ENCODE peak calls at places on chromosomes 4 and X, in nine cellular contexts. H, G, Z, M, F, T, A, Y and C are unnamed samples. For H3K4me1, the result is how much of the 10 kb centered on the place peaks cover.

GRCh38 chr4:156929706-156930105 is 41.9 kb downstream of the PDGFC start:
- DNase-seq in G (no peak), H (no peak), M (no peak), Y (no peak), A (no peak), Z (no peak), F (no peak), T (no peak), C (no peak)

GRCh38 chr4:15451866-15452765 is 17.6 kb upstream of the CC2D2A start:
- DNase-seq in G (peak), Y (no peak), H (no peak), F (no peak), T (no peak), M (no peak), A (no peak), Z (no peak), C (no peak)

GRCh38 chr4:7104366-7105031 is 36.6 kb upstream of the GRPEL1 start:
- DNase-seq in Y (no peak), H (no peak), F (no peak), M (peak), G (no peak), A (no peak), Z (no peak), T (no peak), C (peak)

GRCh38 chr4:155667538-155668511 is 1.2 kb downstream of the GUCY1A1 start:
- DNase-seq in G (peak), T (no peak), A (peak), F (no peak), Y (no peak), H (peak), Z (no peak), M (peak), C (peak)

GRCh38 chr4:145171919-145172318 is 8.5 kb downstream of the OTUD4 start:
- DNase-seq in H (no peak), T (no peak), G (no peak), Z (no peak), A (no peak), M (no peak), Y (no peak), F (no peak), C (no peak)

GRCh38 chr4:139540161-139540560 is 15.9 kb downstream of the SETD7 start:
- DNase-seq in Z (no peak), F (no peak), G (no peak), T (no peak), A (no peak), H (no peak), M (no peak), Y (no peak), C (no peak)

GRCh38 chr4:103415801-103416200 is 217.7 kb upstream of the CENPE start:
- DNase-seq in H (no peak), F (no peak), T (no peak), Y (no peak), A (no peak), G (no peak), Z (peak), M (no peak), C (no peak)

GRCh38 chrX:124018031-124018430 is 56.5 kb downstream of the STAG2 start:
- DNase-seq in Z (no peak), Y (no peak), T (no peak), G (no peak), M (no peak), A (no peak), H (no peak), F (no peak), C (no peak)

GRCh38 chrX:47204970-47205369 is 11.3 kb downstream of the UBA1 start:
- DNase-seq in F (no peak), Z (no peak), Y (no peak), T (no peak), H (no peak), G (peak), M (peak), A (no peak), C (peak)

GRCh38 chrX:128728943-128729342 is 676.7 kb upstream of the ACTRT1 start:
- DNase-seq in A (no peak), Z (no peak), G (no peak), H (no peak), Y (no peak), T (no peak), M (no peak), F (no peak), C (no peak)

GRCh38 chr4:158535130-158535614 is 13.5 kb downstream of the RXFP1 start:
- DNase-seq in Y (no peak), F (no peak), T (no peak), A (no peak), G (no peak), H (no peak), M (no peak), Z (no peak), C (no peak)

GRCh38 chr4:152585036-152585439 is 49.1 kb upstream of the FBXW7 start:
- DNase-seq in Y (no peak), M (no peak), H (no peak), G (no peak), T (no peak), Z (no peak), A (no peak), F (no peak), C (no peak)

GRCh38 chr4:110515676-110516075 is 39.7 kb downstream of the ENPEP start:
- DNase-seq in Z (no peak), T (no peak), M (no peak), A (no peak), F (no peak), G (no peak), Y (no peak), H (no peak), C (no peak)

GRCh38 chrX:47482065-47482511 is 934 bp downstream of the ZNF41 start:
- DNase-seq in T (no peak), H (no peak), G (no peak), A (no peak), Z (no peak), Y (no peak), F (no peak), M (no peak), C (no peak)

GRCh38 chrX:31036895-31037294 is 34.9 kb downstream of the FTHL17 start:
- DNase-seq in Z (peak), A (peak), G (peak), H (no peak), T (peak), F (no peak), Y (no peak), M (no peak), C (peak)

GRCh38 chrX:18855919-18856644 is 127.8 kb downstream of the PHKA2 start:
- DNase-seq in A (no peak), Y (no peak), M (no peak), F (no peak), H (no peak), Z (no peak), G (no peak), T (no peak), C (no peak)

GRCh38 chr4:53994382-53994781 is 70.0 kb downstream of the CHIC2 start:
- DNase-seq in G (no peak), F (no peak), T (no peak), H (no peak), Y (no peak), M (no peak), Z (no peak), A (no peak), C (no peak)

GRCh38 chrX:23854945-23855344 is 52.8 kb downstream of the APOO start:
- DNase-seq in T (no peak), Y (no peak), G (no peak), M (peak), A (no peak), H (no peak), F (no peak), Z (no peak), C (peak)

GRCh38 chr4:154441124-154441523 is 50.5 kb downstream of the DCHS2 start:
- DNase-seq in T (no peak), F (no peak), A (no peak), Y (no peak), Z (no peak), H (no peak), M (no peak), G (no peak), C (no peak)

GRCh38 chr4:139808381-139809206 is 143.0 kb downstream of the MGST2 start:
- DNase-seq in T (no peak), Z (peak), M (no peak), F (no peak), H (no peak), Y (no peak), G (peak), A (no peak), C (no peak)

GRCh38 chr4:76525751-76526150 is 90.7 kb downstream of the SHROOM3 start:
- DNase-seq in T (no peak), M (no peak), H (no peak), A (no peak), F (no peak), Z (no peak), G (no peak), Y (no peak), C (no peak)

GRCh38 chrX:18377802-18378201 is 23.3 kb upstream of the SCML2 start:
- DNase-seq in Y (no peak), G (peak), M (no peak), F (peak), T (no peak), A (no peak), H (no peak), Z (no peak), C (no peak)

GRCh38 chr4:67101612-67102011 is 443.7 kb downstream of the CENPC start:
- DNase-seq in G (no peak), H (no peak), Z (no peak), T (no peak), F (no peak), Y (no peak), A (no peak), M (no peak), C (no peak)

GRCh38 chrX:131746491-131746968 is 202.7 kb downstream of the OR13H1 start:
- DNase-seq in M (peak), T (peak), Y (no peak), G (no peak), F (peak), A (peak), Z (no peak), H (peak), C (peak)

GRCh38 chrX:57294961-57295360 is 8.5 kb downstream of the FAAH2 start:
- DNase-seq in T (no peak), Z (no peak), G (no peak), Y (no peak), A (no peak), M (no peak), H (no peak), F (no peak), C (no peak)

GRCh38 chrX:106894978-106895452 is 8.1 kb downstream of the RIPPLY1 start:
- DNase-seq in Y (no peak), H (no peak), M (no peak), T (no peak), F (no peak), G (no peak), A (peak), Z (no peak), C (no peak)

GRCh38 chr4:104128850-104129213 is 365.9 kb downstream of the CXXC4 start:
- DNase-seq in G (no peak), Y (no peak), A (no peak), T (no peak), H (no peak), F (no peak), Z (no peak), M (no peak), C (no peak)

GRCh38 chr4:78661923-78662521 is 110.5 kb downstream of the ANXA3 start:
- DNase-seq in A (no peak), F (no peak), Z (no peak), G (peak), M (no peak), Y (no peak), H (no peak), T (no peak), C (no peak)

GRCh38 chr4:189823611-189824010 is 117.1 kb upstream of the FRG1 start:
- DNase-seq in Y (no peak), T (no peak), G (no peak), A (no peak), Z (no peak), H (no peak), M (no peak), F (no peak), C (no peak)

GRCh38 chr4:88447339-88447738 is 9.6 kb upstream of the HERC5 start:
- DNase-seq in Y (no peak), H (no peak), Z (no peak), M (no peak), G (no peak), F (no peak), T (no peak), A (no peak), C (no peak)

GRCh38 chrX:426881-427280 is 40.2 kb upstream of the PPP2R3B start:
- DNase-seq in T (no peak), Y (no peak), M (no peak), H (no peak), Z (no peak), G (no peak), F (no peak), A (no peak), C (no peak)

GRCh38 chr4:121693450-121693849 is 3.3 kb downstream of the ANXA5 start:
- DNase-seq in M (no peak), G (no peak), T (no peak), A (no peak), Z (no peak), H (no peak), Y (no peak), F (no peak), C (no peak)

GRCh38 chr4:102344520-102344954 is 745 bp downstream of the SLC39A8 start:
- DNase-seq in Z (peak), Y (peak), H (peak), A (peak), T (peak), M (peak), F (no peak), G (peak), C (peak)

GRCh38 chrX:102899940-102900916 is 36.8 kb upstream of the RAB40AL start:
- DNase-seq in G (peak), A (peak), Z (peak), T (peak), H (no peak), M (no peak), F (peak), Y (peak), C (peak)

GRCh38 chr4:33465565-33465964 is 2745.4 kb downstream of the PCDH7 start:
- DNase-seq in Y (no peak), A (no peak), F (no peak), T (no peak), M (no peak), Z (no peak), G (no peak), H (no peak), C (no peak)

GRCh38 chr4:13173974-13174373 is 310.2 kb downstream of the RAB28 start:
- DNase-seq in F (no peak), H (no peak), T (peak), A (peak), M (peak), Z (no peak), Y (no peak), G (no peak), C (peak)

GRCh38 chr4:110275871-110276270 is 77.5 kb upstream of the ELOVL6 start:
- DNase-seq in Y (no peak), F (no peak), H (no peak), Z (no peak), A (no peak), M (no peak), G (no peak), T (no peak), C (no peak)

GRCh38 chr4:3874525-3875110 is 108.4 kb downstream of the ADRA2C start:
- DNase-seq in H (no peak), Y (peak), G (no peak), T (no peak), F (no peak), M (peak), A (no peak), Z (no peak), C (peak)

GRCh38 chr4:93764647-93765246 is 63.8 kb upstream of the ATOH1 start:
- DNase-seq in F (no peak), Y (no peak), M (no peak), G (peak), Z (no peak), A (no peak), H (no peak), T (no peak), C (no peak)

GRCh38 chr4:74449571-74450297 is 4.8 kb downstream of the AREG start:
- DNase-seq in M (no peak), G (no peak), T (no peak), Y (no peak), A (no peak), F (no peak), Z (no peak), H (no peak), C (no peak)

GRCh38 chr4:74450298-74450683 is 5.4 kb downstream of the AREG start:
- DNase-seq in A (no peak), Y (no peak), F (no peak), G (no peak), T (no peak), Z (no peak), M (no peak), H (no peak), C (no peak)

GRCh38 chr4:74453846-74454742 is 9.2 kb downstream of the AREG start:
- DNase-seq in T (no peak), H (no peak), M (no peak), F (no peak), Z (no peak), A (no peak), G (no peak), Y (no peak), C (no peak)

GRCh38 chr4:74453037-74453635 is 8.2 kb downstream of the AREG start:
- DNase-seq in M (no peak), Z (no peak), Y (no peak), T (no peak), H (no peak), F (no peak), A (no peak), G (no peak), C (no peak)

GRCh38 chr4:74451214-74451661 is 6.3 kb downstream of the AREG start:
- DNase-seq in T (no peak), H (no peak), Z (no peak), Y (no peak), M (no peak), F (peak), G (no peak), A (no peak), C (no peak)
- H3K4me1 ChIP-seq in T (under half), H (under half), Z (under half), Y (under half), M (under half), F (under half), G (under half), A (under half), C (under half)

GRCh38 chr4:18570370-18570769 is 548.8 kb upstream of the LCORL start:
- DNase-seq in F (no peak), Z (no peak), Y (no peak), H (no peak), M (no peak), G (no peak), T (no peak), A (no peak), C (no peak)
- H3K4me1 ChIP-seq in F (under half), Z (under half), Y (under half), H (under half), M (under half), G (under half), T (under half), A (under half), C (under half)

GRCh38 chrX:115018040-115018647 is 728 bp upstream of the IL13RA2 start:
- DNase-seq in M (no peak), G (peak), H (no peak), Y (no peak), A (no peak), T (no peak), F (peak), Z (no peak), C (no peak)
- H3K4me1 ChIP-seq in M (under half), G (under half), H (under half), Y (under half), A (under half), T (under half), F (under half), Z (under half), C (under half)

GRCh38 chr4:150240011-150240410 is 161.8 kb downstream of the DCLK2 start:
- DNase-seq in G (no peak), T (no peak), Z (no peak), H (no peak), Y (no peak), M (no peak), F (no peak), A (no peak), C (no peak)
- H3K4me1 ChIP-seq in G (under half), T (under half), Z (under half), H (under half), Y (under half), M (under half), F (under half), A (under half), C (under half)

GRCh38 chr4:24560770-24561415 is 23.5 kb downstream of the DHX15 start:
- DNase-seq in M (no peak), T (no peak), Y (no peak), F (no peak), Z (no peak), G (no peak), H (no peak), A (no peak), C (no peak)

GRCh38 chr4:24559889-24560288 is 24.5 kb downstream of the DHX15 start:
- DNase-seq in M (no peak), F (no peak), Y (no peak), A (no peak), Z (no peak), T (no peak), G (no peak), H (no peak), C (no peak)

GRCh38 chr4:24559032-24559821 is 25.1 kb downstream of the DHX15 start:
- DNase-seq in A (no peak), F (no peak), G (no peak), Y (no peak), Z (no peak), H (no peak), M (no peak), T (no peak), C (no peak)

GRCh38 chr4:24564488-24564887 is 19.9 kb downstream of the DHX15 start:
- DNase-seq in Y (no peak), H (no peak), G (no peak), A (no peak), Z (no peak), M (no peak), F (no peak), T (no peak), C (no peak)

DNA sequence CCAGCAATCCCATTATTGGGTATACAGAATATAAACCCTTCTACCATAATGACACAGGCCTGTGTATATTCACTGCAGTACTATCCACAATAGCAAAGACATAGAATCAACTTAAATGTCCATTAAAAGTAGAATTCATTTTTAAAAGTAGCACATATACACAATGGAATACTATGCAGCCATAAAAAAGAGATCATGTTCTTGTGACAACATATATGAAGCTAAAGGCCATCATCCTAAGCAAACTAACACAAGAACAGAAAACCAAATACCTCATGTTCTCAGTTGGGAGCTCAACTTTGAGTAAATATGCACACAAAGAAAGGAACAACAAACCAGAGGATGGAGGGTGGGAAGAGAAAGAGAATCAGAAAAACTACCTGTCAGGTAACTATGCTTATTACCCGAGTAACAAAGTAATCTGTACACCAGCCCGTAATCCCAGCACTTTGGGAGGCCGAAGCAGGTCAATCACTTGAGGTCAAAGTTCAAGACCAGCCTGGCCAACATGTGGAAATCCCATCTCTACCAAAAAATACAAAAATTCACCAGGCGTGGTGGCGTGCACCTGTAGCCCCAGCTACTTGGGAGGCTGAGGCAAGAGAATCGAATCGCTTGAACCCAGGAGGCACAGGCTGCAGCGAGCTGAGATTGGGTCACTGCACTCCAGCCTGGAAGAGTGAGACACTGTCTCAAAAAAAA is 22.8 kb downstream of the DHX15 start:
- DNase-seq in G (no peak), H (no peak), T (no peak), F (no peak), Z (no peak), Y (no peak), A (no peak), M (no peak), C (no peak)
- H3K4me1 ChIP-seq in G (under half), H (under half), T (under half), F (under half), Z (half or more), Y (half or more), A (half or more), M (half or more), C (under half)